ENCODE peak calls at places on chromosomes 4 and X, in four cellular contexts. L is mammary epithelial cell, B is H9, Y is H1. N is an unnamed sample. For H3K9me3, the result is how much of the 10 kb centered on the place peaks cover.

GRCh38 chr4:71453516-71453915 is 114.7 kb downstream of the SLC4A4 start:
- DNase-seq in L (no peak), Y (no peak), B (no peak), N (no peak)

GRCh38 chrX:135931644-135932487 is 38.4 kb downstream of the SAGE1 start:
- DNase-seq in B (peak), L (peak), Y (peak), N (no peak)

GRCh38 chr4:185924458-185924857 is 112.5 kb upstream of the SORBS2 start:
- DNase-seq in B (no peak), L (no peak), Y (no peak), N (no peak)

GRCh38 chrX:138856881-138857280 is 145.4 kb upstream of the FGF13 start:
- DNase-seq in L (peak), B (no peak), Y (no peak), N (no peak)

GRCh38 chr4:16516796-16517413 is 290.6 kb upstream of the TAPT1 start:
- DNase-seq in L (no peak), B (no peak), Y (peak), N (no peak)

GRCh38 chr4:99159699-99160098 is 15.6 kb upstream of the ADH4 start:
- DNase-seq in L (no peak), B (no peak), Y (no peak), N (no peak)

GRCh38 chrX:26352891-26353430 is 137.0 kb downstream of the MAGEB5 start:
- DNase-seq in B (no peak), L (no peak), Y (no peak), N (no peak)

GRCh38 chr4:42015438-42015837 is 25.1 kb downstream of the SLC30A9 start:
- DNase-seq in Y (no peak), L (no peak), B (no peak), N (no peak)

GRCh38 chr4:2796261-2797187 is 3.6 kb downstream of the SH3BP2 start:
- DNase-seq in B (no peak), L (peak), Y (no peak), N (no peak)

GRCh38 chr4:61273237-61273636 is 73.1 kb downstream of the ADGRL3 start:
- DNase-seq in L (no peak), B (no peak), Y (no peak), N (no peak)

GRCh38 chr4:151004222-151004621 is 10.9 kb downstream of the LRBA start:
- DNase-seq in Y (no peak), B (no peak), L (peak), N (no peak)

DNA sequence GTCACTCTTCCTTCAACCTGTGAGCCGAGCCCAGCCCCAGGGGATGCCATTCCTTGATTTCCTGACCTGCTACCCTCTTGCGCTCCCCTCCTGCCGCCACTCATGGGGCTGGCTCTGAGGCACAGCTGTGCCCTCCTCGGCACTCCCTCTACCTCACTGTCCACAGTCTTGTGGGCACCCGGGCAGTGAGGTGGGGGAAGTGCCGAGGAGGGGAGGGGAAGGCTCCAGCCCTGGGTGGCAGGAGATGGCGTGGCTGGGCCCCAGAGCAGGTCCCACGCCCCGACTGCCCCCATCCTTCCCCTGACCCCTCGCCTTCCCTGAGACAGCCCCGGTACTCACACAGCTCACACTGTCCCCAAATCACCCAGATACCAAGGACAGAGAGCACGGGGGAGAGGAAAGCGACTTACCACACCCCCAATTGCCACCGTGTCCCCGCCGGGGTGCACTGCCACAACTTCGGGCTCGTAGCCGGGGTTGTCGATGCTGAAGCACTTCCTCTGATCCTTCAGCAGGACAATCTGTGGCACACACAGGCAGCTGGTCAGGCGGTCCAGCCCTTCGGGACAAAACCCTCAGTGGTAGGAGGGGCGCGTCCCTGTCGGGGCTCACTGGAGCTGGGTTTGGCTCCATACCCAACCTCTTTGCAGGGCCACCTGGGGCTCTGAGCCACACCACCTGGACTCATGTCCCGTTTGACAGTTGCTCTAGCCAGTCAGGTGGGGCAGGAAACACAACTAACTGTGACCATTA is 37.9 kb downstream of the WDR1 start:
- DNase-seq in L (no peak), Y (no peak), B (no peak), N (no peak)
- H3K27ac ChIP-seq in L (no peak), Y (no peak), B (no peak), N (no peak)

GRCh38 chr4:8274772-8275241 is 5.3 kb downstream of the HTRA3 start:
- DNase-seq in B (no peak), Y (no peak), L (peak), N (no peak)
- H3K9me3 ChIP-seq in B (under half), Y (under half), L (under half), N (under half)

DNA sequence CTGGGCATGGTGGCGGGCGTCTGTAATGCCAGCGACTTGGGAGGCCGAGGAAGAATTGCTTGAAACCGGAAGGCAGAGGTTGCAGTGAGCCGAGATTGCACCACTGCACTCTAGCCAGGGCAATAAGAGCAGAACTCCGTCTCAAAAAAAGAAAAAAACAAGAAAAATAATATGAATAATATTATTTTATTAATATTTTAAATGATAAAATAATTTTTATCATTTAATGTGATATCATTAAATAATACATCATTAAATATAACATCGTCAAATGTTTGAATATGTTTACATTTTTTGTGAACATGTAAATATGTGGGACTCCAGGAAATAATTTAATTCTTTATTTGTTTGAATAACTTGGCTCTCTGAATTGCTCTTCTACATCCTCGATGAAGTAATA is 15.5 kb downstream of the UNC5C start:
- DNase-seq in B (no peak), Y (no peak), L (no peak), N (no peak)
- H3K27ac ChIP-seq in B (no peak), Y (no peak), L (no peak), N (no peak)

GRCh38 chrX:113980953-113981352 is 602.9 kb upstream of the HTR2C start:
- DNase-seq in Y (no peak), L (no peak), B (no peak), N (no peak)
- H3K9me3 ChIP-seq in Y (under half), L (under half), B (under half), N (under half)